ENCODE peak calls at places on chromosome 20, in nine cellular contexts. O, X, B, Z, I, K, W, Q and L are unnamed samples.

GRCh38 chr20:58447733-58448391 is 58.8 kb downstream of the VAPB start:
- DNase-seq in Q (no peak), X (peak), K (no peak), I (no peak), Z (no peak), B (peak), O (peak), W (peak), L (no peak)

GRCh38 chr20:7908905-7909304 is 31.4 kb downstream of the HAO1 start:
- DNase-seq in O (no peak), X (no peak), W (no peak), Z (no peak), Q (no peak), I (no peak), K (no peak), B (no peak), L (no peak)

GRCh38 chr20:38121741-38122140 is 43.3 kb downstream of the TGM2 start:
- DNase-seq in Z (no peak), I (no peak), K (no peak), X (no peak), W (peak), B (no peak), Q (peak), O (no peak), L (no peak)

GRCh38 chr20:53038328-53038727 is 66.2 kb downstream of the TSHZ2 start:
- DNase-seq in I (no peak), Z (no peak), O (no peak), Q (no peak), K (no peak), X (no peak), W (no peak), B (no peak), L (no peak)

GRCh38 chr20:50726955-50727791 is 4.2 kb upstream of the PARD6B start:
- DNase-seq in W (no peak), I (no peak), K (no peak), O (no peak), X (no peak), Q (no peak), Z (no peak), B (no peak), L (no peak)

GRCh38 chr20:2273634-2274302 is 22.0 kb upstream of the TGM3 start:
- DNase-seq in Q (no peak), X (no peak), Z (no peak), B (no peak), K (no peak), O (no peak), W (no peak), I (no peak), L (no peak)

GRCh38 chr20:20856306-20856705 is 143.9 kb upstream of the RALGAPA2 start:
- DNase-seq in Z (no peak), X (no peak), W (no peak), O (no peak), Q (no peak), B (no peak), K (peak), I (no peak), L (no peak)

GRCh38 chr20:62907377-62908317 is 18.7 kb downstream of the DIDO1 start:
- DNase-seq in K (no peak), B (no peak), W (no peak), Q (no peak), Z (no peak), O (peak), X (no peak), I (no peak), L (no peak)

GRCh38 chr20:21395666-21396044 is 1.7 kb downstream of the NKX2-4 start:
- DNase-seq in Q (no peak), B (no peak), W (no peak), K (no peak), Z (no peak), I (no peak), X (no peak), O (peak), L (no peak)

GRCh38 chr20:22302039-22302438 is 282.3 kb downstream of the FOXA2 start:
- DNase-seq in B (no peak), W (no peak), Q (no peak), I (no peak), X (no peak), O (no peak), Z (no peak), K (no peak), L (no peak)

GRCh38 chr20:9510926-9511325 is 3.5 kb upstream of the LAMP5 start:
- DNase-seq in Q (no peak), I (peak), O (no peak), K (no peak), B (no peak), Z (no peak), X (no peak), W (no peak), L (no peak)

GRCh38 chr20:56460459-56460858 is 8.0 kb upstream of the RTF2 start:
- DNase-seq in I (no peak), W (no peak), K (no peak), X (no peak), O (no peak), B (no peak), Q (no peak), Z (no peak), L (no peak)

GRCh38 chr20:23152308-23152892 is 66.3 kb upstream of the CD93 start:
- DNase-seq in B (peak), I (no peak), X (no peak), Q (no peak), W (peak), Z (peak), O (no peak), K (peak), L (no peak)

GRCh38 chr20:50710492-50711063 is 19.2 kb upstream of the RIPOR3 start:
- DNase-seq in X (no peak), Z (no peak), B (no peak), I (no peak), W (no peak), Q (no peak), O (no peak), K (peak), L (no peak)

GRCh38 chr20:14199111-14199510 is 138.3 kb downstream of the FLRT3 start:
- DNase-seq in B (no peak), X (no peak), I (no peak), O (no peak), Z (no peak), W (no peak), Q (no peak), K (no peak), L (no peak)

GRCh38 chr20:13325033-13325432 is 104.0 kb downstream of the ISM1 start:
- DNase-seq in W (no peak), K (no peak), X (peak), B (no peak), I (no peak), O (peak), Q (no peak), Z (no peak), L (no peak)

GRCh38 chr20:34859367-34859766 is 13.3 kb downstream of the GGT7 start:
- DNase-seq in I (no peak), W (no peak), X (no peak), Q (peak), Z (no peak), O (no peak), K (no peak), B (no peak), L (no peak)

GRCh38 chr20:2697768-2698167 is 5.2 kb downstream of the EBF4 start:
- DNase-seq in B (no peak), K (no peak), I (no peak), Z (peak), Q (peak), O (no peak), X (no peak), W (peak), L (no peak)

GRCh38 chr20:51801220-51801991 is 915 bp downstream of the SALL4 start:
- DNase-seq in Z (no peak), O (peak), W (peak), I (no peak), Q (no peak), B (no peak), K (no peak), X (no peak), L (no peak)

GRCh38 chr20:51799586-51799985 is 2.7 kb downstream of the SALL4 start:
- DNase-seq in Q (no peak), Z (no peak), K (no peak), W (no peak), O (peak), I (no peak), X (no peak), B (no peak), L (no peak)

GRCh38 chr20:51802170-51802745 is at the start of gene SALL4:
- DNase-seq in Q (no peak), I (no peak), Z (no peak), B (no peak), K (no peak), W (peak), O (peak), X (no peak), L (no peak)

GRCh38 chr20:51800769-51801219 is 1.5 kb downstream of the SALL4 start:
- DNase-seq in O (peak), B (no peak), W (peak), Z (no peak), X (no peak), I (no peak), K (no peak), Q (no peak), L (no peak)

DNA sequence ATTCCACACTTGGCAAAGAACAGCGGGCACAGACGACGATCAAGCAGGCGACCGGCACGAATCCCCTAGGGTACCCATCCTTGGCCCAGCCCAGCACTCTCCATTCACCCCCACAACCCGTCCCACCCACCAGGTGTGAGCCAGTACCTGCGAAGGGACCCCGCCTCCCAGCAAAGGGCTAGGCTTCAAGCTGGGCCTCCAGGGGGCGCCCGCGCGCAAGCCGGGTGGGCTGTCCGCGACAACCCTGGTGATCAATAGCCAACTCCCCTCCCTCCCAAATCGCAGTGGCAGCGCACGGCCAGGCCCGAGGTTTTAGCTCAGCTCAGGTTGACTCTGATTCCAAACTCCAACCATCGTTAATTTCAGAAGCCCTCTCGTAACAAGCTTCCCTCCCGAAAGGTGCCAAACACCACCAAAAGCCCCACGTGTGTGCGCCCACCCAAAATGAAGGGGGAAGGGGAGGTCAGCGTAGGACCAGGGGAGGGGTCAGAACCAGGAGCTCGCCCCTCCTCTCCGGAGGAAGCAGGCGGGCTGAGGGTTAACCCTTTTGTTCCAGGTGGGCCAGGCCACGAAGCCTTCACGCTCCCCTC is 2.1 kb downstream of the SALL4 start:
- DNase-seq in Q (peak), X (peak), K (peak), I (no peak), O (peak), Z (no peak), B (peak), W (peak), L (peak)
- H3K4me3 ChIP-seq in Q (peak), X (peak), K (no peak), I (no peak), O (peak), Z (peak), B (peak), W (peak), L (peak)

DNA sequence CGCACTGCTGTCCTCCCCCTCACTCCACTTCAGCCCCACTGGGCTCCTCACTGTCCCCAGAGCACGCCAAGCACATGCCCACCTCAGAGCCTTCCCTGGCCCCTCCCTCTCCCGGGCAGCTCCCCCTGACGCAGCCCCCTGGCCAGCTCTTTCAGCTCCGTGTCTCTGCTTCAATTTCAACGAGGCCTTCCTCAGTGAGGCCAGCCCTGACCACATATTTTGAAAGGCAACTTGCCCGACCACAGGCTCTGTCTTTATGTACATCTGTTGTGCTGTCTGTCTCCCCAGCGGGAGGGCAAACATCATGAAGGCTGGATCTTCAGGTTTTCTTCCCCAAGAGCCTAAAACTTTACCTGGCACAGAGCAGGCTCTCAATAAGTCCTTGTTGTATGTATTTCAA is 44.6 kb downstream of the JPH2 start:
- DNase-seq in K (no peak), Q (no peak), X (no peak), W (no peak), Z (peak), I (no peak), B (no peak), O (no peak), L (no peak)
- H3K27ac ChIP-seq in K (no peak), Q (no peak), X (no peak), W (peak), Z (peak), I (no peak), B (peak), O (no peak), L (no peak)

DNA sequence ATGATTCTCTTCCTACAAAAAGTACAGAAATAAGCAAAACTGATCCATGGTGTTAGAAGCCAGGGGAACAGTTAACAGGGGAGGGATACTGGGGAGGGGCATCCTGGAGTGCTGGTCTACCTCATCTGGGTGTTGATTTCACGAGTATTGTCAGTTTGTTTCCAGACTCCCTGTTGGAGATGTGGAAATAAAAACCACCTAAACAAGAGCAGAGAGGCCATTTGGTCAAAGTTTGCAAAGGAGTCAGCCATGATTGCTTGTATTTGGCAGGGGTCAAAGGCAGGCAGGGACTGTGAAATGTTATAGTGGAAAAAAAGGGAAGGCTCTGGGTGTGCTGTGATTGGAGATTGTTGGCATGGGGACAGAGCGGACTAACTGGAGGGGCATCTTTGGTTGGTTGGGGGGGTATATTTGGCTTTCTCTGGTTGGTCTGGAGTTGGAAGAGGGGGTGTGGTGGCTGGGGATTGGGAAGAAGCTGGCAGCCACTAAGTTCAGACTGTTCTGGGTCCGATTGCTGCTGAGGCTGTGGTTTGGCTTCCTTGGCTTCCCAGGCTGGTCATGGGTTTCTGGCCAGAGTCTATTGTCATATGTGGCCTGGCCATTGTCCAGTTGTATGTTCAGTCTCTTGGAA is 14.9 kb upstream of the PANK2 start:
- DNase-seq in K (no peak), X (no peak), B (no peak), Z (no peak), I (no peak), Q (no peak), O (no peak), W (no peak), L (no peak)
- TF ChIP-seq POLR2AphosphoS5 in K (no peak), X (peak), B (no peak), Z (no peak), I (no peak), Q (no peak), O (no peak), W (no peak), L (no peak)

DNA sequence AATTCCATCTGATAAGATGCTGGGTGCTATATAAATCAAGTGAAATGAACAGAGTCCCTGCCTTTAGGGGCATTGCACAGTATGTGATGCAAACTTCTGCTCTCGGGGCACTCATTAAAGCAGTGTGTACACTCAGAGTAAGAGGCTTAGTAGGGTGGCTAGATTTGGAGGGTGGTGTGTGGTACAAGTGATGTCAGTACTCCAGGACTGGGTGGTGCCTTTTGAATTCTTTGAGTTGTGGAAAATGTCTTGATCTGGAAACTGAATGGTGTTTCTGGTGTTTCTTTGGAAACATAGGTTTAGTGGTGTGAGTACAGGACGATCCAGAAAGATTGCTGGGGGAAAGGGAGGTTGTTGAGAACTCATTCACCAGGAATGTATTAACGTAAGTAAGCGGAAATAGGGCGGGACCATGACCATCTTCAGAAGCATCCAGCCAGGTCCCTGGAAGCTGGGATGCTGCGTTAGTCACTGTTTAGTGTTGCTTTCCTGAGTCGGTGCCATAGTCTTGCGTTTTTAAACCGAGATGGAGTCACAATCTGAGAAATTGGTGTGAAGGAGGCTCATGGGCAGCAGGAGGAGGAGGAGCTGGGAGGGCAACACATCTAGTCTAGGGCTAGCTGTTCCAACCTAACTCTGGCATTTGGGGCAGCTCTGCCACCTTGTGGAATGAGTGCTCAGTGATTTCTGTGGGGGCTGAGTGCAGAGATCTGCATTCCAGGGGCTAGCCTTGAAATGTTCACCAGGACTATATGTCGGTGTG is 70.3 kb downstream of the SCAND1 start:
- DNase-seq in Z (peak), I (no peak), K (no peak), W (peak), X (peak), Q (peak), B (peak), O (peak), L (peak)
- H3K4me3 ChIP-seq in Z (peak), I (no peak), K (no peak), W (no peak), X (peak), Q (no peak), B (no peak), O (no peak), L (peak)

GRCh38 chr20:33673411-33674293 is 576 bp downstream of the NECAB3 start:
- DNase-seq in X (no peak), Z (peak), O (no peak), I (no peak), K (no peak), W (no peak), B (no peak), Q (no peak), L (no peak)
- H3K27ac ChIP-seq in X (peak), Z (peak), O (no peak), I (no peak), K (peak), W (peak), B (peak), Q (peak), L (peak)